ENCODE peak calls at places on chromosomes 3 and 15, in eight cellular contexts. Q is AG04450, O is transverse colon, V is uterus, D is breast epithelium, Y is bronchial epithelial cell, N is epithelial cell of esophagus, B is left ventricle myocardium inferior. E is an unnamed sample.

GRCh38 chr3:12353796-12354505 is 65.1 kb downstream of the PPARG start:
- DNase-seq in N (peak), V (no peak), Y (peak), Q (no peak), D (no peak), B (no peak), O (no peak), E (no peak)

GRCh38 chr15:101135532-101136166 is 116.2 kb downstream of the CHSY1 start:
- DNase-seq in N (no peak), Y (no peak), D (no peak), O (peak), B (no peak), Q (no peak), V (no peak), E (no peak)

GRCh38 chr15:61989698-61990097 is 70.5 kb downstream of the VPS13C start:
- DNase-seq in B (no peak), N (no peak), Y (peak), Q (no peak), V (no peak), D (no peak), O (no peak), E (no peak)

GRCh38 chr3:142105991-142106390 is 43.4 kb downstream of the TFDP2 start:
- DNase-seq in Q (no peak), Y (no peak), O (no peak), D (no peak), N (no peak), V (no peak), B (no peak), E (no peak)

GRCh38 chr3:25428003-25428861 is at the start of gene RARB:
- DNase-seq in Q (peak), N (peak), B (peak), Y (peak), V (peak), D (peak), O (peak), E (peak)

GRCh38 chr3:33829720-33830119 is 31.3 kb downstream of the PDCD6IP start:
- DNase-seq in V (no peak), B (no peak), Y (no peak), Q (no peak), O (no peak), N (no peak), D (no peak), E (no peak)

GRCh38 chr15:92288755-92289154 is 104.9 kb upstream of the ST8SIA2 start:
- DNase-seq in V (no peak), D (no peak), N (no peak), Q (no peak), Y (no peak), O (no peak), B (no peak), E (no peak)

GRCh38 chr3:30598663-30599545 is 7.5 kb upstream of the TGFBR2 start:
- DNase-seq in N (no peak), Q (no peak), D (no peak), V (no peak), B (no peak), O (no peak), Y (no peak), E (no peak)

GRCh38 chr15:41411031-41411430 is 5.9 kb upstream of the RTF1 start:
- DNase-seq in Y (peak), D (no peak), B (no peak), Q (no peak), O (no peak), N (peak), V (no peak), E (no peak)

GRCh38 chr3:197354195-197355059 is 56.0 kb upstream of the DLG1 start:
- DNase-seq in V (peak), Q (peak), D (no peak), N (no peak), B (peak), O (peak), Y (no peak), E (no peak)

GRCh38 chr15:89998923-89999675 is 2.0 kb upstream of the ZNF710 start:
- DNase-seq in V (no peak), D (no peak), O (no peak), Q (no peak), Y (no peak), B (no peak), N (no peak), E (no peak)

GRCh38 chr3:37751967-37752660 is 109.6 kb upstream of the CTDSPL start:
- DNase-seq in D (no peak), B (no peak), Y (no peak), V (no peak), N (peak), O (no peak), Q (no peak), E (no peak)

DNA sequence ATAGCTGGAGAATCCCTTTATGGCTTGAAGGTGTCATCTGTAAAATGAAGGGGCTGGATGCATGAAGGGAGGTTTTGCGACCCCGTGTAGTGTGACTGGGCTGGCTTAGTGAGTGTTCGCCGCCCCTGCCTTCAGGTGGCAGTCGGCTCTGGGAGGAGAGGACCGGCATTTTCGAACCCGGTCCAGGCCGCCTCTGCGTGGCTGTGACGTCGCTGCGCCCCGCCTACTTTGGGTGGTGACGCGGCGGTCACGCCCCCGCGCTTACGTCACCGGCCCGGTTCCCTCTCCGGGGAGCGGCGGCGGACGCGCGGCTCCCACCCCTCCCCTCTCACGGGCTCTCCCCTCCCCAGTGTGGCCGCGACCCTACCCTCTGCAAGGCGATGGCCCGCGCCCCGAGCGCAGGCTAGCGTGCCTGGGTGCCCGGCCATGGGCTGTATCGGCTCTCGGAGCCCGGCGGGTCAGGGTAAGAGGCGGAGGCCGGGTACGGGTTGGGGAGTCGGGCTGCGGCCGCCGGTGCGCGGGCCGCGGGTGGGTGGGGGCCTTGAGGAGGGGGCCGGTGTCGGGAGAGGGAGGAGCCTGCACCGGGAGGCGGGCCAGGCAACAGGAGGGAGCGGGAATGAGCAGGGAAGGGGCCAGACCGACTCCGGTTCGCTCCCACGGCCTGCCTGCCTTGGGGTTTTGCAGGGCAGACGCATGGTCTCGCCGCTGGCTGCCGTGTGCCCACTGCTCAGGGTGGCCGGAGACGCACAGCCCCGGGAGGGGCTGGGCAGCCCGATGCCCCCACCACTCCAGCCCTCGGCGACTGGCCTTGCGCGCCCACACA is 1.5 kb upstream of the FAM131A start:
- DNase-seq in O (peak), B (peak), V (peak), N (peak), D (peak), Q (no peak), Y (peak), E (no peak)
- H3K4me3 ChIP-seq in O (peak), B (peak), V (peak), N (peak), D (peak), Q (peak), Y (peak), E (peak)

GRCh38 chr3:160720123-160720746 is 35.8 kb upstream of the PPM1L start:
- DNase-seq in D (no peak), Y (peak), B (no peak), N (peak), V (no peak), Q (no peak), O (no peak), E (no peak)
- TF ChIP-seq CTCF in D (no peak), Y (peak), B (peak), N (peak), V (no peak), Q (peak), O (no peak), E (peak)

GRCh38 chr3:128432301-128432897 is 34.3 kb downstream of the DNAJB8 start:
- DNase-seq in N (no peak), V (no peak), Q (no peak), Y (no peak), O (no peak), B (no peak), D (no peak), E (no peak)

GRCh38 chr3:128431803-128432300 is 34.8 kb downstream of the DNAJB8 start:
- DNase-seq in V (no peak), N (no peak), O (no peak), D (no peak), Y (no peak), Q (no peak), B (no peak), E (no peak)

GRCh38 chr3:128434524-128434923 is 32.2 kb downstream of the DNAJB8 start:
- DNase-seq in V (no peak), N (no peak), D (no peak), B (no peak), Y (no peak), Q (no peak), O (no peak), E (no peak)

GRCh38 chr3:128433630-128434185 is 33.0 kb downstream of the DNAJB8 start:
- DNase-seq in B (no peak), V (no peak), N (no peak), Q (no peak), D (no peak), O (no peak), Y (no peak), E (no peak)

DNA sequence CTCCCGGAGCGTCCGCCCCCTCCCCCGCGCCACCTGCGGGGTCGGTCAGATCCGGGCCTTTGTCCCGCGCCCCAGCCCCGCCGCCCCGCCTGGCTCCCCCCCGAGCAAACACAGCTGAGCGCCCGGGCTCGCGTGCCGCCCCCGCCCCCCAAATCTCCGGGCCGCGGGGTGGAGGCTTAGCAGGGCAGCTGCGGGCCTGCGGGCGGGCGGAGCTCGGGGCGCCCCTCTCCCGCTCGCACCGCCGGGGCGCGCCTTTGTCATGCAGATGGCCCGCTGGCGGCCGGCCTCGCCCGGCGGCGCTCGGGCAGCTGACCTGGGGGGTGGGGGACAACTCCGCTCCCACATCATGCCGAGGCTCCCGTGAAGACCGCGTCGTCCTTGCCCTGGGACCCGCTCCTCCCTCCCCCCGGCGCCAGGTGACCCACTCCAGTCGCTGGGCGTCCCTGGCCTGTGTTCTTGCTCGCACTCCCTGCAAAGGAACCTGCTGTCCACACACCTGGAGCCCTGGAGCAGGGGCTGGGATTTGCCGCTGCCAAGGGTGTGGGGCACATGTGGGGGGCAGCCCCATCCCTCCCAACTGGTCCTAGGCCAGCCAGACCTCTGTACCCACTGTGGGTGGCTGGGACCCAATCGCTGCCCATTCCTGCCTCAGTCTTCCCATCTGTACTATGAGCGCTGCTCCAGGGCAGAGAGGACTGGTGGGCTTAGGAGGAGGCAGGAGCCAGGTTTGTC is 33.6 kb downstream of the DNAJB8 start:
- DNase-seq in O (no peak), Q (no peak), Y (no peak), B (no peak), V (no peak), N (no peak), D (no peak), E (no peak)
- H3K4me3 ChIP-seq in O (peak), Q (peak), Y (no peak), B (peak), V (no peak), N (no peak), D (peak), E (peak)

DNA sequence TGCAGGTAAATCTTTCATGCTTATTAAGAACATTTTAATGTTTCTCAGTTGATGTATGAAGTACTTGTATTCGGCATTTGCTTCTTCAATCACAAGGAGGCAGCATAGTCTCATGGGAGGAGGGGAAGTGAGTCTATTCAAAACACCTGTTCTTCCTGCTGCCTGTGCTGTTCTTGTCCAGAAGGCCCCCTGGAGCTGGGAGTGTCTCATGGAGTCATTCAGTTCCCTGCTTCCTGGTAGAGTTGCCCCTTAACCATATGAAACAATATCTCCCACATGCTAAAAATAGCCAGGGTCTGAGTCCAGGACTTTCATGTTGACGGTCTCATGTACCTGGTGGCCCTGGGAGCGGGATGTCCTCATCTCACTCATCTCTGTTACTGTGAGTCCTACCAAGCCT is 15.5 kb upstream of the PPP1R2 start:
- DNase-seq in V (no peak), D (no peak), B (no peak), N (peak), Y (peak), O (peak), Q (no peak), E (no peak)
- TF ChIP-seq CTCF in V (no peak), D (no peak), B (peak), N (peak), Y (peak), O (peak), Q (peak), E (no peak)

GRCh38 chr3:122975924-122976293 is 51.7 kb downstream of the SEMA5B start:
- DNase-seq in D (no peak), N (no peak), O (no peak), B (no peak), Y (no peak), V (no peak), Q (no peak), E (no peak)

GRCh38 chr3:122977645-122978466 is 49.7 kb downstream of the SEMA5B start:
- DNase-seq in Y (peak), N (peak), V (peak), D (no peak), Q (peak), B (peak), O (no peak), E (peak)

GRCh38 chr3:122973893-122974615 is 53.5 kb downstream of the SEMA5B start:
- DNase-seq in Y (no peak), N (no peak), D (no peak), B (peak), Q (no peak), O (no peak), V (no peak), E (no peak)

GRCh38 chr3:122975163-122975923 is 52.2 kb downstream of the SEMA5B start:
- DNase-seq in Y (peak), D (peak), N (peak), V (peak), O (peak), B (no peak), Q (no peak), E (no peak)

GRCh38 chr3:122974764-122975162 is 52.8 kb downstream of the SEMA5B start:
- DNase-seq in Q (no peak), B (peak), N (peak), D (no peak), Y (peak), V (peak), O (no peak), E (no peak)
- H3K4me3 ChIP-seq in Q (no peak), B (no peak), N (no peak), D (no peak), Y (no peak), V (no peak), O (no peak), E (no peak)

DNA sequence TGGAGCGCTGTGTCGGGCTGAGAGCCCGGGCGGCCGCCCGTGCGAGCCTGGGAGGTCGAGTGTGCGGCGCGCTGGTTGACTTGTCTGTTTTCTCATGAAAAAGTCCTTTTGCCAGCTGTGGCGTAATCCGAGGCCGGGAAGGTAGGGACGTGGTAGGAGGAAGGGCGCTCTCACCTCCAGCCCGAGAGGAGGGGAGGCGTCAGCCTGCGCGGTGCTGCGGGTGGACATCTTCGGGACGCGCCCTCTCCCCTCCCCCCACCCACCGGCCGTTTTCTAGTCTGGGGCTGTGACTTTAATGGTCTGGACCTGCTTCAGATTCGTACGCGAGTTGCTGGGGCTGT is 573 bp downstream of the NCK1 start:
- DNase-seq in V (peak), O (peak), B (peak), N (peak), Y (peak), D (peak), Q (peak), E (no peak)
- TF ChIP-seq CTCF in V (no peak), O (no peak), B (no peak), N (no peak), Y (no peak), D (no peak), Q (no peak), E (no peak)

GRCh38 chr3:156552973-156553372 is 1.9 kb downstream of the SSR3 start:
- DNase-seq in V (no peak), B (no peak), D (no peak), Y (no peak), O (no peak), Q (no peak), N (no peak), E (no peak)
- H3K4me3 ChIP-seq in V (no peak), B (peak), D (no peak), Y (no peak), O (no peak), Q (peak), N (peak), E (peak)

GRCh38 chr3:72310028-72310987 is 525.4 kb upstream of the PROK2 start:
- DNase-seq in D (no peak), Y (no peak), V (peak), B (peak), N (no peak), O (peak), Q (peak), E (peak)
- TF ChIP-seq CTCF in D (no peak), Y (no peak), V (no peak), B (peak), N (no peak), O (peak), Q (no peak), E (peak)

GRCh38 chr15:43488790-43489585 is 4.0 kb downstream of the TP53BP1 start:
- DNase-seq in N (no peak), V (no peak), D (no peak), Y (no peak), O (peak), B (no peak), Q (no peak), E (no peak)

GRCh38 chr15:43484455-43484854 is 8.5 kb downstream of the TP53BP1 start:
- DNase-seq in Y (no peak), V (no peak), N (no peak), O (no peak), D (no peak), Q (no peak), B (no peak), E (no peak)

GRCh38 chr15:43487271-43487895 is 5.6 kb downstream of the TP53BP1 start:
- DNase-seq in Y (no peak), N (no peak), Q (no peak), V (no peak), B (no peak), D (no peak), O (no peak), E (no peak)

GRCh38 chr15:43483306-43484128 is 9.4 kb downstream of the TP53BP1 start:
- DNase-seq in Y (no peak), D (no peak), B (no peak), O (no peak), N (peak), V (no peak), Q (no peak), E (no peak)
- H3K4me3 ChIP-seq in Y (no peak), D (no peak), B (no peak), O (no peak), N (no peak), V (no peak), Q (no peak), E (no peak)

GRCh38 chr3:62131050-62131449 is 242.3 kb downstream of the FEZF2 start:
- DNase-seq in V (no peak), B (no peak), N (no peak), Y (no peak), D (no peak), O (no peak), Q (no peak), E (no peak)

GRCh38 chr3:62132027-62132590 is 241.2 kb downstream of the FEZF2 start:
- DNase-seq in Q (no peak), Y (no peak), O (no peak), B (no peak), V (no peak), D (no peak), N (no peak), E (no peak)

GRCh38 chr3:62134061-62134496 is 239.3 kb downstream of the FEZF2 start:
- DNase-seq in Y (peak), V (peak), O (peak), D (no peak), Q (no peak), N (peak), B (peak), E (no peak)

GRCh38 chr3:62133015-62133414 is 240.3 kb downstream of the FEZF2 start:
- DNase-seq in Y (no peak), V (no peak), D (no peak), Q (no peak), B (no peak), N (no peak), O (no peak), E (no peak)

GRCh38 chr3:62131620-62132019 is 241.7 kb downstream of the FEZF2 start:
- DNase-seq in B (no peak), D (no peak), Y (peak), O (no peak), N (peak), Q (no peak), V (no peak), E (no peak)
- TF ChIP-seq CTCF in B (peak), D (peak), Y (peak), O (no peak), N (peak), Q (peak), V (no peak), E (peak)

E was measured in AG04449.